ENCODE peak calls at places on chromosomes 12 and 14, in six cellular contexts. D is PC-3, J is GM23248, N is MM.1S, M is HCT116, F is SK-N-SH. T is an unnamed sample.

GRCh38 chr12:101925352-101925751 is 48.0 kb downstream of the DRAM1 start:
- DNase-seq in N (no peak), M (no peak), D (peak; percentile 14), J (peak; percentile 98), F (no peak), T (no peak)

GRCh38 chr14:92780444-92780843 is 13.7 kb upstream of the GOLGA5 start:
- DNase-seq in J (peak; percentile 73), D (peak; percentile 46), F (no peak), N (no peak), M (no peak), T (no peak)

GRCh38 chr12:93341409-93342044 is 36.2 kb upstream of the NUDT4 start:
- DNase-seq in D (no peak), J (no peak), M (no peak), N (no peak), F (no peak), T (no peak)

GRCh38 chr12:56334490-56334793 is 642 bp upstream of the PAN2 start:
- DNase-seq in M (no peak), F (no peak), N (no peak), D (no peak), J (peak; percentile 23), T (no peak)

GRCh38 chr14:105154476-105154871 is 14.1 kb downstream of the JAG2 start:
- DNase-seq in F (no peak), M (no peak), D (no peak), J (peak; percentile 30), N (no peak), T (no peak)

GRCh38 chr14:38735006-38735405 is 368.0 kb downstream of the SEC23A start:
- DNase-seq in D (no peak), F (no peak), M (no peak), J (no peak), N (no peak), T (peak; percentile 45)

GRCh38 chr12:46459111-46459510 is 86.5 kb upstream of the SLC38A2 start:
- DNase-seq in N (no peak), D (no peak), F (no peak), M (no peak), J (peak; percentile 76), T (no peak)

GRCh38 chr12:78880078-78880477 is 15.5 kb downstream of the SYT1 start:
- DNase-seq in N (no peak), M (no peak), F (no peak), J (peak; percentile 14), D (peak; percentile 18), T (no peak)

GRCh38 chr14:48853159-48853558 is 733.0 kb downstream of the RPS29 start:
- DNase-seq in F (no peak), N (no peak), J (no peak), M (no peak), D (no peak), T (no peak)

GRCh38 chr14:104314251-104314941 is 176.0 kb downstream of the KIF26A start:
- DNase-seq in N (no peak), M (no peak), F (no peak), J (no peak), D (no peak), T (no peak)

GRCh38 chr12:115132145-115132544 is 448.2 kb upstream of the TBX3 start:
- DNase-seq in M (no peak), N (no peak), J (peak; percentile 62), F (no peak), D (peak; percentile 88), T (no peak)

GRCh38 chr12:34210183-34210582 is 187.9 kb downstream of the ALG10 start:
- DNase-seq in N (no peak), M (no peak), J (no peak), F (peak; percentile 9), D (no peak), T (no peak)

GRCh38 chr12:67288561-67288960 is 19.4 kb downstream of the CAND1 start:
- DNase-seq in D (no peak), M (no peak), J (peak; percentile 9), N (no peak), F (no peak), T (no peak)

GRCh38 chr14:84128025-84128424 is 1401.9 kb upstream of the FLRT2 start:
- DNase-seq in D (peak; percentile 27), J (no peak), F (no peak), N (no peak), M (no peak), T (no peak)

GRCh38 chr14:35385042-35385839 is 19.3 kb downstream of the NFKBIA start:
- DNase-seq in J (peak; percentile 94), M (no peak), F (peak; percentile 67), N (no peak), D (no peak), T (no peak)

GRCh38 chr12:115240251-115240650 is 556.3 kb upstream of the TBX3 start:
- DNase-seq in F (no peak), D (no peak), M (no peak), J (no peak), N (no peak), T (no peak)

GRCh38 chr12:100733817-100734593 is 60.6 kb upstream of the ANO4 start:
- DNase-seq in N (no peak), D (peak; percentile 55), M (peak; percentile 21), J (peak; percentile 80), F (no peak), T (peak; percentile 52)

GRCh38 chr12:6272300-6273208 is 37.9 kb upstream of the PLEKHG6 start:
- DNase-seq in N (peak; percentile 89), F (no peak), J (no peak), D (peak; percentile 87), M (peak; percentile 88), T (no peak)

GRCh38 chr14:52949711-52950409 is 990 bp downstream of the FERMT2 start:
- DNase-seq in N (no peak), F (peak; percentile 36), J (peak; percentile 86), D (peak; percentile 68), M (no peak), T (no peak)

GRCh38 chr12:6052206-6052939 is 72.1 kb downstream of the VWF start:
- DNase-seq in N (no peak), D (no peak), J (no peak), M (no peak), F (no peak), T (no peak)

GRCh38 chr12:63937381-63938168 is 93.1 kb downstream of the SRGAP1 start:
- DNase-seq in D (no peak), J (peak; percentile 67), M (no peak), F (peak; percentile 31), N (no peak), T (no peak)

GRCh38 chr12:4915752-4916151 is 6.0 kb downstream of the KCNA1 start:
- DNase-seq in J (no peak), D (no peak), N (no peak), F (no peak), M (no peak), T (no peak)
- H3K27me3 ChIP-seq in J (peaks cover 35% of the 10 kb centered on the region), D (peaks cover 8% of the 10 kb centered on the region), N (peaks cover 3% of the 10 kb centered on the region), F (peaks cover 92% of the 10 kb centered on the region), M (peaks cover 74% of the 10 kb centered on the region), T (no peaks in the 10 kb centered on the region)

GRCh38 chr14:98462908-98463307 is 809.1 kb downstream of the BCL11B start:
- DNase-seq in F (no peak), M (no peak), J (no peak), N (no peak), D (no peak), T (no peak)

GRCh38 chr14:98458702-98459101 is 813.3 kb downstream of the BCL11B start:
- DNase-seq in D (no peak), M (no peak), F (no peak), N (no peak), J (no peak), T (no peak)
- H3K9me2 ChIP-seq in D (no peaks in the 10 kb centered on the region), M (no peaks in the 10 kb centered on the region), F (no peaks in the 10 kb centered on the region), N (no peaks in the 10 kb centered on the region), J (no peaks in the 10 kb centered on the region), T (no peaks in the 10 kb centered on the region)

DNA sequence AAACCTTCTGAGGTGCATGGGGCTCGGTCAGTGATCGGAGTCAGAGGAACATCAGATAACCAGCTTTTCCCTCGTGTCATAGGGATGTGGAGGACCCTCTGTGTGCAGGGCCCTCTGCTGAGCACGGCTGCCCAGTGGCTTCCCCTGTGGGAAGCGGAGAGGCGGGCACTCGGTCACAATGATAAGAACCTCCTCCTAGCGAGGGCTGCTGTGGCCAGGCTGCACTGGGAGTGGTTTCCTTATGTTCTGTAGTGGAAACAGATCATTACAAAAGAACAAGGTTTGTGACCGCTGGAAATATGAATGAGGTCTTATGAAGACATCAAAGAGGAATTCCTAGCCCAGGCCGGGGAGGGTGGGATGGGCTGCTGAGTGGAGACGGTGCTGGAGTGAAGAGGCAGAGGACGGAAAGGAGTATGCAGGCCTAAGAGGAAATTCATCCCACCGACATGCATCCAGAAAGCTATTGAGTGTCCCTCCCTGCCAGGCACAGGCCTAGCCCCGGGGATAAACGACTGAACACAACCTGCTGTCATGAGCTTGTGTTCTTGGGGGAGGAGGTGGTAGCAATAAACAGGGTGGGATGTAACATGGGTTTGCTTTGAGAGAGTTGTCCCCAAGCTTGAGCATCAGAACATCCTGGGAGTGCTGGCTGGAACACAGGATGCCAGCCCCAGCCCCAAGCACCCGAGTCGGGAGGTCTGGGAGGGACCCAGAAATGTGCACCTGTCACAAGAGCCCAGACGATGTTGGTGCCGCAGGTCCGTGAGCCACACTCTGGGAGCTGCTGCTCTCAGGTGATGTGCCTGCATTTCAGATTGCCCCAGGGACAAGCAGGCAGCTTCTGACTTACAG is 37.5 kb downstream of the FZD10 start:
- DNase-seq in D (no peak), M (no peak), N (no peak), F (no peak), J (no peak), T (no peak)
- H3K9ac ChIP-seq in D (no peak overlapping the region), M (no peak overlapping the region), N (no peak overlapping the region), F (no peak overlapping the region), J (no peak overlapping the region), T (no peak overlapping the region)

GRCh38 chr12:132454949-132455418 is 35.0 kb upstream of the FBRSL1 start:
- DNase-seq in J (no peak), F (no peak), M (no peak), N (no peak), D (no peak), T (no peak)

GRCh38 chr12:132453361-132454133 is 36.4 kb upstream of the FBRSL1 start:
- DNase-seq in F (no peak), D (peak; percentile 73), J (peak; percentile 86), M (no peak), N (no peak), T (no peak)

GRCh38 chr12:132452596-132453350 is 37.2 kb upstream of the FBRSL1 start:
- DNase-seq in N (no peak), M (no peak), J (no peak), D (no peak), F (no peak), T (no peak)

GRCh38 chr12:132455565-132455964 is 34.4 kb upstream of the FBRSL1 start:
- DNase-seq in F (no peak), M (no peak), J (no peak), N (no peak), D (no peak), T (no peak)

DNA sequence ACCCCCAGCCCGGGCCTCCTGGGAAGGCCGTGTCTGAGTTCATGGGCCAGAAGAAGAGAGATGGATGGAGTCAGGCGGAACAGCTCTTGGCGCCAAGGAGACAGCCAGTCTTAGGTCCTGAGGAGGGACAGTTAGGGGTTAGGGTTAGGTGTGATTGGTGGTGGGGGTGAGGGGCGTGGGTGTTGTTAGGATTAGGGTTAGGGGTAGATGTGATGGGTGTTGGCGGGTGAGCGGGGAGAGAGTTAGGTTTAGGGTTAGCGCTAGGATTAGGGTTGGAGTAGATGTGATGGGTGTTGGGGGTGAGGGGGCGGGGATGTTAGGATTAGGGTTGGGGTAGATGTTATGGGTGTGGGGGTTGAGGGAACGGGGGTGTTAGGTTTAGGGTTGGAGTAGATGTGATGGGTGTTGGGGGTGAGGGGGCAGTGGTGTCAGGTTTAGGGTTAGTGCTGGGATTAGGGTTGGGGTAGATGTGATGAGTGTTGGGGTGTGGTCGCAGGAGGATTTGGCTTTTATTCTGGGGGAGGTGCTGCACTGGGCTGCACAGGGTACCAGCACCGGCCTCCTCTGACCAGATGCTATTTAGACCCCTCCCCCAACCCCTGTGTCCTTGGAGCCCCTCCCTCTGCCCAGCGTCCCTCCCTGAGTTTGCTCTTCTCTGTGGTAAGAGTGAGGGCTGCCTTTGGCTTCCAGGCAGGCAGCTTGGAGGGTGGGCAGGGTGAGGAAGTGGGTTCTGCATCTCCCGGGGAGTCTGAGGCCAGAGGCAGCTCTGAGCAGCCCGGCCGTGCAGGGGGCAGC is 35.6 kb upstream of the FBRSL1 start:
- DNase-seq in N (no peak), D (no peak), M (no peak), J (no peak), F (no peak), T (no peak)
- H3K27me3 ChIP-seq in N (peaks cover 16% of the 10 kb centered on the region), D (no peaks in the 10 kb centered on the region), M (no peaks in the 10 kb centered on the region), J (peaks cover 13% of the 10 kb centered on the region), F (peaks cover 11% of the 10 kb centered on the region), T (no peaks in the 10 kb centered on the region)